ENCODE peak calls at places on chromosomes 12 and 14, in four cellular contexts. N is Peyer's patch, C is adrenal gland, S is stomach. J is an unnamed sample. For H3K27me3, the result is how much of the 10 kb centered on the place peaks cover.

GRCh38 chr14:61965030-61965745 is 203.0 kb downstream of the SNAPC1 start:
- DNase-seq in N (no peak), C (no peak), S (no peak), J (no peak)

GRCh38 chr12:50322196-50322595 is 38.9 kb upstream of the LIMA1 start:
- DNase-seq in N (no peak), C (no peak), S (no peak), J (no peak)

GRCh38 chr14:68638056-68638816 is 154.6 kb downstream of the ZFP36L1 start:
- DNase-seq in N (no peak), C (no peak), S (no peak), J (peak)

GRCh38 chr12:16880864-16881285 is 274.9 kb upstream of the LMO3 start:
- DNase-seq in N (no peak), C (no peak), S (peak), J (no peak)

GRCh38 chr14:105249175-105250007 is 1.1 kb downstream of the BTBD6 start:
- DNase-seq in N (no peak), C (peak), S (peak), J (no peak)

GRCh38 chr14:22882529-22883190 is 362 bp upstream of the REM2 start:
- DNase-seq in N (no peak), C (peak), S (peak), J (no peak)

GRCh38 chr12:43957732-43958131 is 121.9 kb downstream of the TMEM117 start:
- DNase-seq in N (no peak), C (peak), S (no peak), J (no peak)

GRCh38 chr14:104105071-104105821 is 19.7 kb downstream of the ASPG start:
- DNase-seq in N (no peak), C (no peak), S (peak), J (no peak)

GRCh38 chr12:104177663-104178501 is 37.7 kb upstream of the TXNRD1 start:
- DNase-seq in N (peak), C (peak), S (peak), J (no peak)

GRCh38 chr12:78118486-78118885 is 287.8 kb downstream of the NAV3 start:
- DNase-seq in N (no peak), C (no peak), S (no peak), J (no peak)

GRCh38 chr14:104422301-104423223 is 157.0 kb upstream of the C14orf180 start:
- DNase-seq in N (no peak), C (no peak), S (peak), J (peak)

GRCh38 chr12:130819248-130819576 is 19.8 kb downstream of the STX2 start:
- DNase-seq in N (no peak), C (no peak), S (no peak), J (no peak)

GRCh38 chr12:113019045-113019444 is 37.5 kb upstream of the DTX1 start:
- DNase-seq in N (no peak), C (no peak), S (no peak), J (no peak)

GRCh38 chr14:71716371-71716770 is 215.9 kb upstream of the RGS6 start:
- DNase-seq in N (no peak), C (no peak), S (no peak), J (no peak)

GRCh38 chr14:76917759-76918175 is 91.6 kb downstream of the LRRC74A start:
- DNase-seq in N (no peak), C (no peak), S (peak), J (no peak)

GRCh38 chr14:60487211-60487610 is 1.3 kb upstream of the C14orf39 start:
- DNase-seq in N (no peak), C (no peak), S (no peak), J (no peak)

GRCh38 chr12:100953217-100953616 is 158.6 kb downstream of the ANO4 start:
- DNase-seq in N (no peak), C (no peak), S (no peak), J (no peak)

GRCh38 chr14:68598621-68599447 is 194.0 kb downstream of the ZFP36L1 start:
- DNase-seq in N (peak), C (peak), S (peak), J (no peak)

GRCh38 chr12:130818381-130819247 is 20.4 kb downstream of the STX2 start:
- DNase-seq in N (peak), C (peak), S (peak), J (no peak)

GRCh38 chr12:49089831-49090773 is 4.5 kb downstream of the DHH start:
- DNase-seq in N (no peak), C (no peak), S (peak), J (no peak)

GRCh38 chr12:10705655-10706054 is 17.5 kb downstream of the YBX3 start:
- DNase-seq in N (no peak), C (no peak), S (no peak), J (no peak)

GRCh38 chr14:104656014-104656714 is 33.3 kb upstream of the INF2 start:
- DNase-seq in N (peak), C (no peak), S (no peak), J (no peak)

GRCh38 chr12:76878045-76878898 is 547 bp downstream of the CSRP2 start:
- DNase-seq in N (no peak), C (no peak), S (no peak), J (no peak)

GRCh38 chr12:120090626-120091295 is 25.8 kb downstream of the RAB35 start:
- DNase-seq in N (no peak), C (no peak), S (no peak), J (no peak)

GRCh38 chr14:26845106-26845818 is 247.4 kb upstream of the NOVA1 start:
- DNase-seq in N (no peak), C (no peak), S (no peak), J (no peak)

GRCh38 chr14:103126088-103126872 is 3.0 kb downstream of the TNFAIP2 start:
- DNase-seq in N (no peak), C (no peak), S (no peak), J (no peak)

GRCh38 chr14:24177041-24177825 is 5.4 kb downstream of the REC8 start:
- DNase-seq in N (no peak), C (no peak), S (no peak), J (no peak)

GRCh38 chr12:117189725-117190209 is 503 bp downstream of the FBXO21 start:
- DNase-seq in N (peak), C (peak), S (peak), J (no peak)

GRCh38 chr12:66241061-66242043 is 52.3 kb downstream of the IRAK3 start:
- DNase-seq in N (no peak), C (peak), S (no peak), J (no peak)

GRCh38 chr14:36655963-36656768 is 5.5 kb upstream of the PAX9 start:
- DNase-seq in N (no peak), C (no peak), S (no peak), J (no peak)

GRCh38 chr14:102655154-102655553 is 62.7 kb downstream of the RCOR1 start:
- DNase-seq in N (no peak), C (no peak), S (no peak), J (no peak)

GRCh38 chr14:105519946-105520698 is 6.3 kb upstream of the TMEM121 start:
- DNase-seq in N (no peak), C (no peak), S (no peak), J (no peak)

GRCh38 chr12:117968826-117969659 is at the start of gene KSR2:
- DNase-seq in N (no peak), C (no peak), S (peak), J (no peak)

GRCh38 chr12:95218164-95218851 is 701 bp downstream of the VEZT start:
- DNase-seq in N (no peak), C (peak), S (no peak), J (no peak)
- TF ChIP-seq POLR2A in N (no peak), C (no peak), S (no peak), J (no peak)

GRCh38 chr14:28344381-28344780 is 422.2 kb upstream of the FOXG1 start:
- DNase-seq in N (no peak), C (no peak), S (no peak), J (no peak)

DNA sequence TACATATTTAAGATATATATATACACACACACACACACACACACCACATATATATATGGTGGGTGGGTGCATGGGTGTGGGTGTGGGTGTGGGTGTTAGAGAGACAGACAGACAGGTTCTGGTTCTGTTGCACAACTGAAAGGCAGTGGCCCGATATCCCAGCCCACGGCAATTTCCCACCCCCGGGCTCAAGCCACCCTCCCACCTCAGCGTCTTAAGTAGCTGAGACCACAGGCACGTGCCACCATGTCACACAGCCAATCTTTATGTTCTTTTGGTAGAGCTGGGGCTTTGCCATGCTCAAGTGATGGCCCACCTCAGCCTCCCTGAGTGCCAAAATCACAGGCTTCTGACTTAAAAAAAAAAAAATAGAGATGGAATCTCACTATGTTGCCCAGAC is 417.8 kb upstream of the FOXG1 start:
- DNase-seq in N (no peak), C (no peak), S (no peak), J (no peak)
- H3K27me3 ChIP-seq in N (under half), C (under half), S (under half), J (under half)

GRCh38 chr14:50532502-50533313 is at the start of gene MAP4K5:
- DNase-seq in N (peak), C (peak), S (peak), J (no peak)
- TF ChIP-seq POLR2A in N (peak), C (no peak), S (no peak), J (peak)

DNA sequence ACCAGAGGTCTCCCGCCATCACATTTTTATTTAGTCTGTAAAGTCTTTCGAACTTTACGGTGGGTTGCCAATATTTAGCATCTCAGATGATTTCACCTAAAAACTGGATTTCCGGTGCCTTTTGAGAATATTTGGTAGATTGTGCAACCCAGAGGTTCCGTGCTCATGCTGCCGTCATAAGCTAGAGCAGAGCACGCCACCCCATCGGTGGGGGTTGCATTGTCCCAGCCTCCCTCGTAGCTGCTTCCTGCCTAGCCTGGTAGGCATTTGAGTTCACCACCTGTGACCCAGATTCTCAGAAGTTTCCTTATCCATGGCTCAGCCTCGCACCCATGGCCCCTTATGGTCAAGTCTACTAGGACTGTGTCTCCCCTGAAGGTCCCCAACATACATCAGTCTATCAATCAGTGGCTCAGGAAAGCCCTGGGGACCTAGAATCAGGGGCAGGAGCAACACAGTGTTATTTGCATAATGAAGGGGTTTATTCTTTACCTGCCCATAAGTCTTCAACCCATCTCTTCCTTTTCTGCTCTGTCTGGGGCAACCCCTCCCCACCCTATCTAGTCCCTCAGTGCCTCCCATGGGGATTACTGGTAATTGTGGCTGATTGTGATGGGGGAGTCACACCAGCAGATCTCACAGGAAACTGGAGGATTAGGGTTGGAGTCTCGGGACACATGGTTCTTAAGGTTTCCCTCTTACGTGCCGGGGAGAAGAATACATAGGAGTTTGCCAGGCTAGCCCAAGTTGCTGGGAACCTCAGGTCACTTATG is 152.3 kb downstream of the PHETA1 start:
- DNase-seq in N (no peak), C (no peak), S (no peak), J (no peak)
- H3K27me3 ChIP-seq in N (under half), C (under half), S (under half), J (under half)

DNA sequence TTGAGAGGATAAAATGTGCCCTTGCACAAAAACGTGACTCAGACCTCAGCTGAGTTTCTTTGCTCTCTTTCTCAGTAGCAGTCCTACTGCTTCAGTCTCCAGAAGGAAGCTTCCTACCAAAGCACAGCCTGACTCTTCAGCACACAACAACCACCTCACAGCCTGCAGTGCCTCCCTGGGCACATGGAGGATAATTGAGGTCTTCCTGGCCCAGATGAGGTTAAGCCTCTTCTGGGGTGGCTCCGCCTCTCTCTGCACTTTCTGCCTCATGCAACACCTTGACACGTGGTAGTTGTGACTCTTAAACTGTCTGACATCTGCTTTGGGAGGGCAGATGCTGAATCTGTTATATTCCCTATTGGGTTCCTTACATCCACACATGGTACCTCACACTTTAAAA is 33.8 kb downstream of the GIT2 start:
- DNase-seq in N (no peak), C (no peak), S (no peak), J (no peak)
- TF ChIP-seq POLR2A in N (no peak), C (no peak), S (no peak), J (no peak)

GRCh38 chr14:70096866-70097265 is 91.9 kb downstream of the SLC8A3 start:
- DNase-seq in N (no peak), C (no peak), S (no peak), J (no peak)
- H3K27me3 ChIP-seq in N (under half), C (under half), S (under half), J (under half)

GRCh38 chr12:42957136-42957535 is 367.6 kb upstream of the PRICKLE1 start:
- DNase-seq in N (no peak), C (no peak), S (no peak), J (no peak)

GRCh38 chr12:42958271-42958674 is 368.7 kb upstream of the PRICKLE1 start:
- DNase-seq in N (no peak), C (no peak), S (no peak), J (no peak)

DNA sequence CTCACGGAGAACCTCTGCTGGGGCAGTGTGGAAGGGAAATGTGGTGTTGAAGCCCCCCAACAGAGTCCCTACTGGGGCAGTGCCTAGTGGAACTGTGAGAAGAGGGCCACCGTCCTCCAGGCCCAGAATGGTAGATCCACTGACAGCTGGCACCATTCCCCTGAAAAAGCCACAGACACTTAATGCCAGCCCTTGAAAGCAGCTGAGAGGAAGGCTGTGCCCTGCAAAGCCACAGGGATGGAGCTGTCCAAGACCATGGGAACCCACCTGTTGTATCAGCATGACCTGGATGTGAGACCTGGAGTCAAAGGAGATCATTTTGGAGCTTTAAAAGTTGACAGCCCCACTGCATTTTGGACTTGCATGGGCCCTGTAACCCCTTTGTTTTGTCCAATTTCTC is 363.5 kb upstream of the PRICKLE1 start:
- DNase-seq in N (no peak), C (no peak), S (no peak), J (no peak)
- TF ChIP-seq POLR2A in N (no peak), C (no peak), S (no peak), J (no peak)

DNA sequence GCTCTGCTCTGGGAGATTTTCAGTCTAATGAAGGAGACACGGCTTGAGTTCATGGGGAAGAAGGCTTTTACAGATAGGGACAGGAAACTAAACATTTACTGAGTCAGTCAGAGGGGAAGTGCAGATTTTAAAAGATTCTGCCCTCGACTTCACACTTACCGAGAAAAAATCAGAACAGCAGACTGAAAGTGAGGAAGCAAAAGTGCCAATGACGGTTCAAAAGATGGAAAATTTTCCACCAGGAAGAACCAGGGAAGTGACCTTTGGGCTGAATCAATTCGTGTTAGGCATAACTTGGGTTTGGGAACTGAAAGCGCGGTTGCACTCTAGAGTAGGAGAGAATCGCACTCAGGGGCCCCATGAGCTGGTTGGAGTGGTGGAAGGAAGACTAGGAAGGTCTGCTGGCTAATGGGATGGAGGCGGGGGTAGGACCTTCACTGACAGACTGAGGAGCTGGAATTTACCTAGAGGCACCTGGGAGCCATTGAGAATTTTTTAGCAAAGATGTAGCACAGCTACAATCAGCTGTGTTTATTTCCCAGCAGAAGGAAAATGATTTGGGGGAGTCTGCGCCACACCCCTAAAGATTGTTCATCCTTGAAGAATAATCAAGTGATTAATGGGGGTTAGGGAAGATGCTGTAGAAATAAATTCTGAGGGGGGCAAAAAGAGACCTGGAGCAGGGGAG is 1.2 kb downstream of the KCNK13 start:
- DNase-seq in N (no peak), C (no peak), S (no peak), J (no peak)
- H3K27me3 ChIP-seq in N (under half), C (under half), S (half or more), J (under half)

GRCh38 chr12:123934829-123935228 is 37.8 kb downstream of the CCDC92 start:
- DNase-seq in N (no peak), C (no peak), S (no peak), J (no peak)

GRCh38 chr12:123935956-123936355 is 36.7 kb downstream of the CCDC92 start:
- DNase-seq in N (no peak), C (no peak), S (no peak), J (no peak)

GRCh38 chr12:123931686-123932321 is 40.8 kb downstream of the CCDC92 start:
- DNase-seq in N (peak), C (no peak), S (no peak), J (no peak)

GRCh38 chr12:123933214-123933613 is 39.4 kb downstream of the CCDC92 start:
- DNase-seq in N (no peak), C (no peak), S (no peak), J (no peak)

GRCh38 chr12:123934016-123934620 is 38.5 kb downstream of the CCDC92 start:
- DNase-seq in N (no peak), C (no peak), S (no peak), J (no peak)
- TF ChIP-seq POLR2A in N (no peak), C (no peak), S (no peak), J (no peak)

J was measured in vagina.